ENCODE peak calls at places on chromosome 21, in ten cellular contexts. S, Y, N, J, Z, I, B, V, X and P are unnamed samples.

GRCh38 chr21:37039434-37040075 is 33.1 kb downstream of the RIPPLY3 start:
- DNase-seq in S (no peak), Y (no peak), N (no peak), J (no peak), Z (no peak), I (no peak), B (no peak), V (no peak), X (no peak), P (no peak)

GRCh38 chr21:28239345-28239744 is 753.3 kb downstream of the LTN1 start:
- DNase-seq in S (no peak), Y (no peak), N (no peak), J (peak), Z (no peak), I (no peak), B (no peak), V (no peak), X (no peak), P (no peak)

GRCh38 chr21:29812947-29813346 is 126.8 kb downstream of the GRIK1 start:
- DNase-seq in S (no peak), Y (no peak), N (no peak), J (no peak), Z (no peak), I (no peak), B (no peak), V (no peak), X (no peak), P (no peak)

GRCh38 chr21:34029724-34030528 is 43.5 kb upstream of the MRPS6 start:
- DNase-seq in S (peak), Y (no peak), N (peak), J (no peak), Z (peak), I (peak), B (no peak), V (no peak), X (peak), P (no peak)

GRCh38 chr21:16570856-16571255 is 841.1 kb downstream of the USP25 start:
- DNase-seq in S (no peak), Y (no peak), N (no peak), J (no peak), Z (no peak), I (no peak), B (no peak), V (no peak), X (no peak), P (no peak)

GRCh38 chr21:18782721-18783120 is 379.1 kb upstream of the TMPRSS15 start:
- DNase-seq in S (no peak), Y (no peak), N (no peak), J (no peak), Z (no peak), I (no peak), B (no peak), V (no peak), X (no peak), P (no peak)

GRCh38 chr21:27776925-27777553 is 810.2 kb upstream of the ADAMTS5 start:
- DNase-seq in S (no peak), Y (no peak), N (no peak), J (no peak), Z (peak), I (peak), B (no peak), V (no peak), X (peak), P (no peak)

GRCh38 chr21:23016617-23017016 is 2018.4 kb downstream of the NCAM2 start:
- DNase-seq in S (no peak), Y (no peak), N (peak), J (no peak), Z (no peak), I (no peak), B (no peak), V (no peak), X (no peak), P (no peak)

GRCh38 chr21:27793901-27794300 is 827.0 kb upstream of the ADAMTS5 start:
- DNase-seq in S (no peak), Y (no peak), N (no peak), J (no peak), Z (no peak), I (no peak), B (no peak), V (no peak), X (no peak), P (no peak)

GRCh38 chr21:35222021-35222420 is 172.9 kb upstream of the RUNX1 start:
- DNase-seq in S (no peak), Y (no peak), N (no peak), J (no peak), Z (no peak), I (no peak), B (no peak), V (no peak), X (no peak), P (no peak)

DNA sequence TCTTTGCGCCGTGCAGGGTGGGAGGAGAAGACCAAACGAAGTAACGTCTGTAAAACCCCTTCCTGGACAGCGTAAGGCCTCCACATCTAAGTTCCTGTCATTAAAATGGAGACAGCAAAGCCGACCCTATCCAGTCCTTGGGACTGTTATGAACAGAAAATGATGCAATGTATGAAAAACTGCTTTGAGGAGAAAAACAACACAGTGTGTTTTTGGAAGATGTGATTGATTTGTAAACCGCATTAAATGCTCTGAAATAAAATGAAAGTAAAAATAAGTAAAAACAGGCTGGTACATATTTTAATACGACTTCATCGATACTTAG is 827 bp upstream of the URB1 start:
- DNase-seq in S (no peak), Y (no peak), N (no peak), J (no peak), Z (no peak), I (no peak), B (no peak), V (no peak), X (no peak), P (no peak)
- H3K4me3 ChIP-seq in S (peak), Y (peak), N (peak), J (peak), Z (peak), I (peak), B (peak), V (peak), X (no peak), P (peak)

GRCh38 chr21:31988492-31989285 is 115.9 kb downstream of the HUNK start:
- DNase-seq in S (no peak), Y (no peak), N (no peak), J (no peak), Z (no peak), I (no peak), B (no peak), V (no peak), X (no peak), P (no peak)
- TF ChIP-seq POLR2A in S (no peak), Y (no peak), N (no peak), J (no peak), Z (no peak), I (no peak), B (no peak), V (no peak), X (no peak), P (no peak)

GRCh38 chr21:42319851-42320602 is 4.8 kb upstream of the TFF3 start:
- DNase-seq in S (no peak), Y (no peak), N (no peak), J (no peak), Z (no peak), I (no peak), B (no peak), V (no peak), X (no peak), P (no peak)
- H3K27ac ChIP-seq in S (no peak), Y (no peak), N (no peak), J (no peak), Z (no peak), I (no peak), B (no peak), V (no peak), X (no peak), P (no peak)

GRCh38 chr21:45982256-45982757 is 737 bp downstream of the COL6A1 start:
- DNase-seq in S (no peak), Y (peak), N (no peak), J (no peak), Z (peak), I (no peak), B (no peak), V (no peak), X (peak), P (no peak)

GRCh38 chr21:45982758-45983731 is 1.5 kb downstream of the COL6A1 start:
- DNase-seq in S (no peak), Y (peak), N (no peak), J (peak), Z (peak), I (no peak), B (no peak), V (no peak), X (peak), P (no peak)

GRCh38 chr21:45980697-45981096 is 873 bp upstream of the COL6A1 start:
- DNase-seq in S (no peak), Y (no peak), N (no peak), J (no peak), Z (no peak), I (no peak), B (no peak), V (no peak), X (no peak), P (no peak)

GRCh38 chr21:45981154-45981606 is 390 bp upstream of the COL6A1 start:
- DNase-seq in S (peak), Y (peak), N (no peak), J (peak), Z (peak), I (peak), B (peak), V (peak), X (peak), P (peak)

GRCh38 chr21:45981641-45982255 is at the start of gene COL6A1:
- DNase-seq in S (no peak), Y (peak), N (no peak), J (peak), Z (peak), I (peak), B (peak), V (no peak), X (peak), P (peak)
- H3K4me3 ChIP-seq in S (peak), Y (peak), N (peak), J (peak), Z (peak), I (peak), B (peak), V (peak), X (peak), P (peak)

GRCh38 chr21:45403825-45404725 is 890 bp upstream of the COL18A1 start:
- DNase-seq in S (no peak), Y (peak), N (peak), J (peak), Z (peak), I (no peak), B (no peak), V (peak), X (peak), P (peak)

GRCh38 chr21:45406801-45407628 is 2.0 kb downstream of the COL18A1 start:
- DNase-seq in S (no peak), Y (peak), N (peak), J (peak), Z (no peak), I (no peak), B (no peak), V (no peak), X (no peak), P (no peak)

GRCh38 chr21:45405819-45406762 is 1.1 kb downstream of the COL18A1 start:
- DNase-seq in S (no peak), Y (peak), N (no peak), J (peak), Z (no peak), I (no peak), B (no peak), V (no peak), X (peak), P (no peak)

GRCh38 chr21:45404726-45405270 is at the start of gene COL18A1:
- DNase-seq in S (peak), Y (peak), N (no peak), J (peak), Z (peak), I (peak), B (peak), V (no peak), X (peak), P (no peak)

DNA sequence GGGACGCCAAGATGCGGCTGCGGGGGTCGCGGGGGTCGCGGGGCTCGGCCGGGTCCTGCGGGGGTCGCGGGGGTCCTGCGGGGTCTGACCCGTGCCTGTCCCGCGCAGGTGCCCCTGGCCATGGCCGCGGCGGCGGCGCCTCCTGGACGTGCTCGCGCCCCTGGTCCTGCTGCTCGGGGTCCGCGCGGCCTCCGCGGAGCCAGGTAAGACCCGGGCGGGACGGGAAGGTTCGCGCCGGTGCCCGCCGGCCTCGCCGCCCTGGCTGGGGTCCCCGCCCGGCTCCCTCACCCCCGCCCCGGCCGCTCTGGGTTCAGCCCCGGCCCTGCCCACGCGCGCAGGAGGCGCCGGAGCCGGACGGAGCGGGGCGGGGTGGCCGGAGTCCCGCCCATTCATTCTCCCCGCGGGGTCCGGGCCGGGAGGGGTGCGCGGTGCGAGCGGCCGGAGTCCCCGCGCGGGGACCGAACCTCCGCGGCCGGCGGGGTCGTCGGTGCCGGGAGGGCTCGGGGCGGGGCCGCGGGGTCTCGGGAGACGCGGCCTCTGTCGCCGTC is 380 bp downstream of the COL18A1 start:
- DNase-seq in S (peak), Y (peak), N (no peak), J (peak), Z (peak), I (no peak), B (no peak), V (no peak), X (peak), P (peak)
- TF ChIP-seq POLR2A in S (no peak), Y (peak), N (no peak), J (peak), Z (peak), I (no peak), B (peak), V (no peak), X (peak), P (peak)

GRCh38 chr21:45299026-45299863 is 11.6 kb upstream of the POFUT2 start:
- DNase-seq in S (no peak), Y (peak), N (no peak), J (peak), Z (peak), I (no peak), B (no peak), V (no peak), X (no peak), P (no peak)
- H3K27ac ChIP-seq in S (no peak), Y (peak), N (no peak), J (peak), Z (no peak), I (no peak), B (no peak), V (peak), X (no peak), P (no peak)

GRCh38 chr21:31945576-31945975 is 72.8 kb downstream of the HUNK start:
- DNase-seq in S (no peak), Y (no peak), N (no peak), J (no peak), Z (no peak), I (no peak), B (no peak), V (no peak), X (no peak), P (no peak)
- H3K4me3 ChIP-seq in S (no peak), Y (no peak), N (no peak), J (no peak), Z (no peak), I (no peak), B (no peak), V (no peak), X (no peak), P (no peak)

GRCh38 chr21:43585514-43585913 is 73.8 kb downstream of the HSF2BP start:
- DNase-seq in S (no peak), Y (no peak), N (no peak), J (no peak), Z (no peak), I (no peak), B (no peak), V (no peak), X (no peak), P (no peak)

GRCh38 chr21:43588957-43589356 is 70.3 kb downstream of the HSF2BP start:
- DNase-seq in S (no peak), Y (no peak), N (no peak), J (no peak), Z (no peak), I (no peak), B (no peak), V (no peak), X (no peak), P (no peak)

GRCh38 chr21:43591468-43592050 is 67.7 kb downstream of the HSF2BP start:
- DNase-seq in S (no peak), Y (no peak), N (no peak), J (no peak), Z (no peak), I (no peak), B (no peak), V (no peak), X (no peak), P (no peak)

GRCh38 chr21:43590220-43590619 is 69.1 kb downstream of the HSF2BP start:
- DNase-seq in S (no peak), Y (no peak), N (no peak), J (no peak), Z (no peak), I (no peak), B (no peak), V (no peak), X (no peak), P (no peak)

GRCh38 chr21:43585924-43586411 is 73.3 kb downstream of the HSF2BP start:
- DNase-seq in S (peak), Y (no peak), N (no peak), J (no peak), Z (peak), I (peak), B (peak), V (peak), X (peak), P (peak)
- TF ChIP-seq POLR2A in S (no peak), Y (peak), N (no peak), J (no peak), Z (no peak), I (no peak), B (peak), V (no peak), X (peak), P (no peak)